ENCODE peak calls at places on chromosomes 4 and X, in nine cellular contexts. B is AG20443; G is skeletal muscle cell; S is iris pigment epithelial cell; W is GM12864; T is HT-29; P is NCI-H1694 treated with DMSO at 0.1 percent for 48 hours; D is activated CD4-positive, alpha-beta T cell treated with anti-CD3 and anti-CD28 coated beads, Interleukin-2, amount 10 ng/mL, durations not matched to agents 7 days and 5 days; H is stimulated activated CD8-positive, alpha-beta memory T cell treated with anti-CD3 and anti-CD28 coated beads, Interleukin-4, amount 100 ng/mL, for 24 hours. R is an unnamed sample.

GRCh38 chr4:53633608-53634007 is 42.3 kb upstream of the LNX1 start:
- DNase-seq in B (peak), G (peak), S (peak), W (no peak), T (no peak), P (no peak), D (no peak), H (no peak), R (no peak)

GRCh38 chr4:184328022-184328736 is 110.5 kb upstream of the ENPP6 start:
- DNase-seq in B (no peak), G (no peak), S (peak), W (peak), T (no peak), P (no peak), D (no peak), H (no peak), R (no peak)

GRCh38 chrX:37684918-37685317 is 673 bp upstream of the XK start:
- DNase-seq in B (no peak), G (no peak), S (no peak), W (no peak), T (peak), P (no peak), D (no peak), H (no peak), R (no peak)

GRCh38 chr4:109750652-109751244 is 20.9 kb upstream of the PLA2G12A start:
- DNase-seq in B (no peak), G (no peak), S (no peak), W (no peak), T (no peak), P (no peak), D (no peak), H (no peak), R (no peak)

GRCh38 chr4:25524616-25525146 is 131.0 kb upstream of the SLC34A2 start:
- DNase-seq in B (no peak), G (no peak), S (no peak), W (no peak), T (no peak), P (no peak), D (no peak), H (no peak), R (no peak)

GRCh38 chr4:11598591-11598990 is 169.9 kb upstream of the HS3ST1 start:
- DNase-seq in B (no peak), G (no peak), S (no peak), W (no peak), T (no peak), P (no peak), D (no peak), H (no peak), R (no peak)

GRCh38 chr4:6402566-6403399 is 69.6 kb downstream of the PPP2R2C start:
- DNase-seq in B (no peak), G (no peak), S (no peak), W (no peak), T (peak), P (no peak), D (no peak), H (no peak), R (no peak)

GRCh38 chr4:88623097-88623496 is 30.8 kb downstream of the HERC3 start:
- DNase-seq in B (peak), G (peak), S (peak), W (no peak), T (no peak), P (no peak), D (no peak), H (no peak), R (no peak)

GRCh38 chr4:12041828-12042227 is 613.1 kb upstream of the HS3ST1 start:
- DNase-seq in B (no peak), G (no peak), S (no peak), W (no peak), T (peak), P (no peak), D (no peak), H (no peak), R (no peak)

GRCh38 chr4:27775156-27775555 is 914.5 kb downstream of the STIM2 start:
- DNase-seq in B (no peak), G (no peak), S (no peak), W (no peak), T (no peak), P (no peak), D (no peak), H (no peak), R (no peak)

GRCh38 chrX:110082156-110082555 is 79.2 kb downstream of the TMEM164 start:
- DNase-seq in B (peak), G (peak), S (peak), W (no peak), T (no peak), P (no peak), D (no peak), H (no peak), R (no peak)

R was measured in stimulated activated effector memory CD8-positive, alpha-beta T cell treated with anti-CD3 and anti-CD28 coated beads, Interleukin-12 subunit alpha, Interleukin-12 subunit beta, amount 100 ng/mL, for 72 hours.